ENCODE peak calls at places on chromosomes 3 and 15, in seven cellular contexts. D is HT-29, R is NCI-H748 treated with DMSO at 0.1 percent for 48 hours, Z is IMR-90, Q is nucleus accumbens, L is A549, V is fibroblast of the aortic adventitia. B is an unnamed sample.

GRCh38 chr15:99909914-99910313 is 176.7 kb upstream of the LYSMD4 start:
- DNase-seq in D (peak; percentile 51), R (no peak), Z (no peak), Q (no peak), L (no peak), V (no peak), B (peak; percentile 3)

GRCh38 chr15:32774022-32774421 is 56.2 kb downstream of the GREM1 start:
- DNase-seq in D (no peak), R (no peak), Z (peak; percentile 98), Q (no peak), L (peak; percentile 81), V (peak; percentile 88), B (no peak)

GRCh38 chr3:189269356-189269755 is 97.6 kb downstream of the TPRG1 start:
- DNase-seq in D (no peak), R (no peak), Z (no peak), Q (no peak), L (no peak), V (peak; percentile 46), B (no peak)

GRCh38 chr3:149340310-149340933 is 7.0 kb upstream of the TM4SF18 start:
- DNase-seq in D (no peak), R (peak; percentile 78), Z (peak; percentile 74), Q (no peak), L (no peak), V (no peak), B (peak; percentile 95)

GRCh38 chr15:66936115-66936863 is 129.1 kb upstream of the SMAD3 start:
- DNase-seq in D (no peak), R (no peak), Z (peak; percentile 64), Q (no peak), L (no peak), V (peak; percentile 88), B (no peak)

GRCh38 chr3:190117995-190118394 is 2.7 kb downstream of the P3H2 start:
- DNase-seq in D (no peak), R (no peak), Z (peak; percentile 47), Q (no peak), L (no peak), V (no peak), B (no peak)

GRCh38 chr3:133568294-133569014 is 5.0 kb upstream of the CDV3 start:
- DNase-seq in D (no peak), R (no peak), Z (peak; percentile 92), Q (no peak), L (peak; percentile 55), V (peak; percentile 87), B (no peak)

GRCh38 chr3:111667170-111667569 is 72.0 kb upstream of the ZBED2 start:
- DNase-seq in D (no peak), R (no peak), Z (no peak), Q (no peak), L (no peak), V (no peak), B (no peak)

GRCh38 chr15:65226221-65226620 is 14.9 kb upstream of the CILP start:
- DNase-seq in D (no peak), R (no peak), Z (no peak), Q (no peak), L (no peak), V (no peak), B (no peak)

GRCh38 chr15:39719109-39719508 is 63.5 kb downstream of the FSIP1 start:
- DNase-seq in D (peak; percentile 23), R (no peak), Z (no peak), Q (no peak), L (no peak), V (no peak), B (no peak)

GRCh38 chr15:55060831-55061230 is 135.9 kb downstream of the RSL24D1 start:
- DNase-seq in D (no peak), R (no peak), Z (no peak), Q (no peak), L (no peak), V (no peak), B (no peak)

GRCh38 chr3:46966811-46967210 is 9.7 kb downstream of the CCDC12 start:
- DNase-seq in D (no peak), R (no peak), Z (no peak), Q (no peak), L (no peak), V (no peak), B (no peak)

GRCh38 chr3:179276743-179277142 is 25.8 kb upstream of the KCNMB3 start:
- DNase-seq in D (no peak), R (no peak), Z (no peak), Q (no peak), L (no peak), V (no peak), B (no peak)

GRCh38 chr15:82802497-82802896 is 3.4 kb downstream of the FSD2 start:
- DNase-seq in D (no peak), R (no peak), Z (no peak), Q (no peak), L (no peak), V (no peak), B (no peak)